ENCODE peak calls at places on chromosome 13, in eight cellular contexts. One of them, this sample, is unnamed.

GRCh38 chr13:37403776-37404497 is 194.6 kb downstream of the POSTN start:
- DNase-seq in CD8-positive, alpha-beta memory T cell: no peak
- DNase-seq in GM23338: no peak
- DNase-seq in tibial nerve: no peak
- DNase-seq in AG04450: peak; percentile 73
- DNase-seq in CD4-positive, CD25-positive, alpha-beta regulatory T cell: no peak
- DNase-seq in retinal pigment epithelial cell: no peak
- DNase-seq in left ventricle myocardium inferior: no peak
- DNase-seq in this sample: peak; percentile 66

GRCh38 chr13:48852911-48853310 is 122.8 kb upstream of the FNDC3A start:
- DNase-seq in GM23338: no peak
- DNase-seq in retinal pigment epithelial cell: no peak
- DNase-seq in CD4-positive, CD25-positive, alpha-beta regulatory T cell: no peak
- DNase-seq in tibial nerve: no peak
- DNase-seq in CD8-positive, alpha-beta memory T cell: no peak
- DNase-seq in left ventricle myocardium inferior: no peak
- DNase-seq in AG04450: no peak
- DNase-seq in this sample: no peak

GRCh38 chr13:40470665-40471064 is 195.8 kb downstream of the FOXO1 start:
- DNase-seq in retinal pigment epithelial cell: no peak
- DNase-seq in tibial nerve: peak; percentile 69
- DNase-seq in GM23338: no peak
- DNase-seq in CD8-positive, alpha-beta memory T cell: no peak
- DNase-seq in left ventricle myocardium inferior: no peak
- DNase-seq in AG04450: no peak
- DNase-seq in CD4-positive, CD25-positive, alpha-beta regulatory T cell: no peak
- DNase-seq in this sample: peak; percentile 62

GRCh38 chr13:72062566-72062965 is 195.6 kb upstream of the DACH1 start:
- DNase-seq in CD4-positive, CD25-positive, alpha-beta regulatory T cell: no peak
- DNase-seq in GM23338: peak; percentile 83
- DNase-seq in left ventricle myocardium inferior: peak; percentile 14
- DNase-seq in retinal pigment epithelial cell: no peak
- DNase-seq in CD8-positive, alpha-beta memory T cell: no peak
- DNase-seq in tibial nerve: no peak
- DNase-seq in AG04450: no peak
- DNase-seq in this sample: peak; percentile 1

GRCh38 chr13:33910267-33910666 is 92.3 kb downstream of the RFC3 start:
- DNase-seq in GM23338: no peak
- DNase-seq in CD8-positive, alpha-beta memory T cell: no peak
- DNase-seq in tibial nerve: no peak
- DNase-seq in AG04450: no peak
- DNase-seq in CD4-positive, CD25-positive, alpha-beta regulatory T cell: no peak
- DNase-seq in left ventricle myocardium inferior: no peak
- DNase-seq in retinal pigment epithelial cell: no peak
- DNase-seq in this sample: no peak

GRCh38 chr13:78601124-78601885 is 2.0 kb downstream of the POU4F1 start:
- DNase-seq in tibial nerve: no peak
- DNase-seq in AG04450: no peak
- DNase-seq in CD8-positive, alpha-beta memory T cell: no peak
- DNase-seq in retinal pigment epithelial cell: no peak
- DNase-seq in CD4-positive, CD25-positive, alpha-beta regulatory T cell: no peak
- DNase-seq in left ventricle myocardium inferior: no peak
- DNase-seq in GM23338: peak; percentile 66
- DNase-seq in this sample: peak; percentile 33

GRCh38 chr13:80903911-80904310 is 563.0 kb upstream of the SPRY2 start:
- DNase-seq in CD8-positive, alpha-beta memory T cell: no peak
- DNase-seq in tibial nerve: no peak
- DNase-seq in AG04450: no peak
- DNase-seq in retinal pigment epithelial cell: no peak
- DNase-seq in left ventricle myocardium inferior: no peak
- DNase-seq in GM23338: no peak
- DNase-seq in CD4-positive, CD25-positive, alpha-beta regulatory T cell: no peak
- DNase-seq in this sample: peak; percentile 51

GRCh38 chr13:110161112-110161897 is 145.7 kb downstream of the COL4A1 start:
- DNase-seq in retinal pigment epithelial cell: no peak
- DNase-seq in CD4-positive, CD25-positive, alpha-beta regulatory T cell: no peak
- DNase-seq in left ventricle myocardium inferior: peak; percentile 37
- DNase-seq in CD8-positive, alpha-beta memory T cell: no peak
- DNase-seq in tibial nerve: peak; percentile 24
- DNase-seq in GM23338: no peak
- DNase-seq in AG04450: no peak
- DNase-seq in this sample: no peak

GRCh38 chr13:46385946-46386345 is 1.1 kb downstream of the RUBCNL start:
- DNase-seq in retinal pigment epithelial cell: no peak
- DNase-seq in CD8-positive, alpha-beta memory T cell: no peak
- DNase-seq in left ventricle myocardium inferior: no peak
- DNase-seq in tibial nerve: no peak
- DNase-seq in CD4-positive, CD25-positive, alpha-beta regulatory T cell: no peak
- DNase-seq in GM23338: peak; percentile 32
- DNase-seq in AG04450: no peak
- DNase-seq in this sample: no peak

GRCh38 chr13:111251646-111252448 is 68.6 kb upstream of the TEX29 start:
- DNase-seq in CD4-positive, CD25-positive, alpha-beta regulatory T cell: no peak
- DNase-seq in tibial nerve: no peak
- DNase-seq in left ventricle myocardium inferior: no peak
- DNase-seq in GM23338: no peak
- DNase-seq in retinal pigment epithelial cell: no peak
- DNase-seq in AG04450: no peak
- DNase-seq in CD8-positive, alpha-beta memory T cell: no peak
- DNase-seq in this sample: peak; percentile 18

GRCh38 chr13:112714772-112715569 is 25.1 kb downstream of the ATP11A start:
- DNase-seq in CD8-positive, alpha-beta memory T cell: no peak
- DNase-seq in left ventricle myocardium inferior: no peak
- DNase-seq in retinal pigment epithelial cell: no peak
- DNase-seq in AG04450: no peak
- DNase-seq in CD4-positive, CD25-positive, alpha-beta regulatory T cell: no peak
- DNase-seq in GM23338: no peak
- DNase-seq in tibial nerve: no peak
- DNase-seq in this sample: peak; percentile 25

GRCh38 chr13:113609616-113610015 is 25.1 kb downstream of the TFDP1 start:
- DNase-seq in CD8-positive, alpha-beta memory T cell: no peak
- DNase-seq in CD4-positive, CD25-positive, alpha-beta regulatory T cell: no peak
- DNase-seq in retinal pigment epithelial cell: no peak
- DNase-seq in tibial nerve: no peak
- DNase-seq in GM23338: no peak
- DNase-seq in left ventricle myocardium inferior: no peak
- DNase-seq in AG04450: no peak
- DNase-seq in this sample: no peak

GRCh38 chr13:29441301-29441700 is 154.2 kb downstream of the SLC7A1 start:
- DNase-seq in CD4-positive, CD25-positive, alpha-beta regulatory T cell: no peak
- DNase-seq in left ventricle myocardium inferior: no peak
- DNase-seq in GM23338: no peak
- DNase-seq in AG04450: no peak
- DNase-seq in retinal pigment epithelial cell: no peak
- DNase-seq in tibial nerve: no peak
- DNase-seq in CD8-positive, alpha-beta memory T cell: no peak
- DNase-seq in this sample: no peak

GRCh38 chr13:66224644-66225043 is 1005.5 kb downstream of the PCDH9 start:
- DNase-seq in GM23338: peak; percentile 90
- DNase-seq in retinal pigment epithelial cell: no peak
- DNase-seq in AG04450: no peak
- DNase-seq in left ventricle myocardium inferior: no peak
- DNase-seq in CD4-positive, CD25-positive, alpha-beta regulatory T cell: no peak
- DNase-seq in tibial nerve: no peak
- DNase-seq in CD8-positive, alpha-beta memory T cell: no peak
- DNase-seq in this sample: no peak

GRCh38 chr13:75372517-75372916 is 109.5 kb downstream of the TBC1D4 start:
- DNase-seq in CD8-positive, alpha-beta memory T cell: no peak
- DNase-seq in retinal pigment epithelial cell: no peak
- DNase-seq in CD4-positive, CD25-positive, alpha-beta regulatory T cell: peak; percentile 53
- DNase-seq in AG04450: no peak
- DNase-seq in GM23338: peak; percentile 74
- DNase-seq in left ventricle myocardium inferior: no peak
- DNase-seq in tibial nerve: peak; percentile 70
- DNase-seq in this sample: peak; percentile 74

GRCh38 chr13:114152831-114153371 is 20.5 kb upstream of the RASA3 start:
- DNase-seq in left ventricle myocardium inferior: no peak
- DNase-seq in AG04450: no peak
- DNase-seq in retinal pigment epithelial cell: no peak
- DNase-seq in CD4-positive, CD25-positive, alpha-beta regulatory T cell: no peak
- DNase-seq in tibial nerve: no peak
- DNase-seq in CD8-positive, alpha-beta memory T cell: no peak
- DNase-seq in GM23338: no peak
- DNase-seq in this sample: peak; percentile 75

DNA sequence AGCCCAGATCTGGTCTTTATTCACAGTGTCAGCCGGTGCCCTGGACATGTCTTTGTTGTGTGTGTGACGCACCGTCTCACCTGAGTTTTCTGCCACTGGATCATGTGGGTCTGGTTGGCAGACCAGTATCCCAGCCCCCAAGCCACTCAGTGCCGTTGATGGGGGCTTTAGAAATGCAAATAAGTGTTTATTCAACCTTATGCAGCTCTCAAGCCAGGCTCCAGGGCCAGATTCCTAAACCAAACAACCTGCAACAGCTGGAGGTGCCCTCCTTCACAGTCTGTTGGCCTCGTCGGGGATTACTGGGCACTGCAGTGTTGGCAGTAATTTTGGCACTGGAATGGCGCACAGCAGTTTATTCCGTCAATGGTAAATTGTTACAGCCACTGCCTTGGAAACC is 21.6 kb downstream of the FAM124A start:
- DNase-seq in CD8-positive, alpha-beta memory T cell: no peak
- DNase-seq in AG04450: no peak
- DNase-seq in tibial nerve: no peak
- DNase-seq in left ventricle myocardium inferior: no peak
- DNase-seq in GM23338: peak; percentile 97
- DNase-seq in CD4-positive, CD25-positive, alpha-beta regulatory T cell: no peak
- DNase-seq in retinal pigment epithelial cell: no peak
- DNase-seq in this sample: no peak
- H3K4me3 ChIP-seq in CD8-positive, alpha-beta memory T cell: no peak overlapping the region
- H3K4me3 ChIP-seq in AG04450: no peak overlapping the region
- H3K4me3 ChIP-seq in tibial nerve: no peak overlapping the region
- H3K4me3 ChIP-seq in left ventricle myocardium inferior: no peak overlapping the region
- H3K4me3 ChIP-seq in GM23338: peak overlapping the region; percentile 36
- H3K4me3 ChIP-seq in CD4-positive, CD25-positive, alpha-beta regulatory T cell: no peak overlapping the region
- H3K4me3 ChIP-seq in retinal pigment epithelial cell: no peak overlapping the region
- H3K4me3 ChIP-seq in this sample: no peak overlapping the region

DNA sequence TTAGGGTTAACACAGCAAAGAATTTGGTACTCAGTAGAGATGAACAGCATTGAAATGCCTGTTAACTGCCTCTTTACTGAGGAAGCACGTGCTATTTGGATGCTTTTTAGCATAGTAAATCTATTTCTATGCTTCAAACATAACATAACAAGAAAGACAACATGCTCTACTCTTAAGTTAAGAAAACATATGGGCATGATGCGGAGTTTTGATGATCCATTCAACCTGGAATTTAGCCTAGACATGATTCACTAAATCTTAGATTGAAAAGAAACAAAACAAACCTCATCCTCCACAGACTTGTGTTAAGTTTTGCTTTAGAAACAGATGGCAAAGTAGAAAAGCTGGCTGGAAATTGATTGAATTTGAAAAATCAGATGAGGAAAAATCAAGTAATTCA is 593.8 kb downstream of the OLFM4 start:
- DNase-seq in tibial nerve: no peak
- DNase-seq in retinal pigment epithelial cell: no peak
- DNase-seq in CD8-positive, alpha-beta memory T cell: no peak
- DNase-seq in CD4-positive, CD25-positive, alpha-beta regulatory T cell: no peak
- DNase-seq in AG04450: no peak
- DNase-seq in GM23338: no peak
- DNase-seq in left ventricle myocardium inferior: no peak
- DNase-seq in this sample: no peak
- H3K4me3 ChIP-seq in tibial nerve: no peak overlapping the region
- H3K4me3 ChIP-seq in retinal pigment epithelial cell: no peak overlapping the region
- H3K4me3 ChIP-seq in CD8-positive, alpha-beta memory T cell: no peak overlapping the region
- H3K4me3 ChIP-seq in CD4-positive, CD25-positive, alpha-beta regulatory T cell: no peak overlapping the region
- H3K4me3 ChIP-seq in AG04450: no peak overlapping the region
- H3K4me3 ChIP-seq in GM23338: no peak overlapping the region
- H3K4me3 ChIP-seq in left ventricle myocardium inferior: no peak overlapping the region
- H3K4me3 ChIP-seq in this sample: no peak overlapping the region

DNA sequence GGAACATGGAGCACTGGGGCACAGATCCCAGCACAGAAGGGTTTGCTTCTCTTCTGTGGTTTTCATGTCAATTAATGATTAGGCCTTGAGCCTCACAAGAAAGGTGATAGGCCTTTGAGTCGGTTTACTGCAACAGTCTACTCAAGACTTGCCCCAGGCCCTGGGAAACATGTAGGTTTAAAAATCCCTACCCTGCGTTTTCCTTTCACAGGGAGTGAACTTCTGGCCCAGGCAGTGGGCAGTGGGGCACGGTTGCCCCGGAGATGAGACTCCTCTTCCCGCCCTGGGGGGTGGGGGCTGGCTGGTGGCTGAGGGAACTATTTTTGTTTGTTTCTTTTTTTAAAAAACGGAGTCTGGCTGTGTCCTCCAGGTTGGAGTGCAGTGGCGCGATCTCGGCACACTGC is 597 bp upstream of the SPATA13 start:
- DNase-seq in left ventricle myocardium inferior: no peak
- DNase-seq in CD4-positive, CD25-positive, alpha-beta regulatory T cell: no peak
- DNase-seq in tibial nerve: no peak
- DNase-seq in retinal pigment epithelial cell: no peak
- DNase-seq in AG04450: no peak
- DNase-seq in GM23338: peak; percentile 41
- DNase-seq in CD8-positive, alpha-beta memory T cell: no peak
- DNase-seq in this sample: no peak
- H3K4me3 ChIP-seq in left ventricle myocardium inferior: peak overlapping the region; percentile 84
- H3K4me3 ChIP-seq in CD4-positive, CD25-positive, alpha-beta regulatory T cell: no peak overlapping the region
- H3K4me3 ChIP-seq in tibial nerve: peak overlapping the region; percentile 95
- H3K4me3 ChIP-seq in retinal pigment epithelial cell: peak overlapping the region; percentile 77
- H3K4me3 ChIP-seq in AG04450: peak overlapping the region; percentile 43
- H3K4me3 ChIP-seq in GM23338: peak overlapping the region; percentile 92
- H3K4me3 ChIP-seq in CD8-positive, alpha-beta memory T cell: peak overlapping the region; percentile 19
- H3K4me3 ChIP-seq in this sample: peak overlapping the region; percentile 81

DNA sequence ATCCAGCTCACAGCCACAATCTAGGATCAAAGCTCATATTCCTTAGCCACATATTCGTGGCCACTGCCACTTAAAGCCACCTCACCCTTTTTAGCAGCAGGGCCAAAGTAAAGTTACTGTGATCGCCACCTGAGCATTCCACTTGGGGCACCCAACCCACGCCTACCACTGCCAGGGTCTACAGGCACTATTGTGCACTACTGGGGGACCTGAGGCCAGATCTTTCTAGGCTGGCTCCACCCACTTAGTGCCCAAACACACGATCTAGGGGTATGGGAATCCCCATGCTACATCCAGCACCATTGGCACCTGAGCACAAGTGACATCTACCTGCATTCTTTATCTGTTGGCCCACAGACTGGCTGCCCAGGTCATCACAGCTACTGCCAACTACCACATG is 517.9 kb upstream of the PRR20A start:
- DNase-seq in left ventricle myocardium inferior: no peak
- DNase-seq in GM23338: no peak
- DNase-seq in CD8-positive, alpha-beta memory T cell: no peak
- DNase-seq in tibial nerve: no peak
- DNase-seq in AG04450: no peak
- DNase-seq in CD4-positive, CD25-positive, alpha-beta regulatory T cell: no peak
- DNase-seq in retinal pigment epithelial cell: no peak
- DNase-seq in this sample: no peak
- H3K4me3 ChIP-seq in left ventricle myocardium inferior: no peak overlapping the region
- H3K4me3 ChIP-seq in GM23338: no peak overlapping the region
- H3K4me3 ChIP-seq in CD8-positive, alpha-beta memory T cell: no peak overlapping the region
- H3K4me3 ChIP-seq in tibial nerve: no peak overlapping the region
- H3K4me3 ChIP-seq in AG04450: no peak overlapping the region
- H3K4me3 ChIP-seq in CD4-positive, CD25-positive, alpha-beta regulatory T cell: no peak overlapping the region
- H3K4me3 ChIP-seq in retinal pigment epithelial cell: no peak overlapping the region
- H3K4me3 ChIP-seq in this sample: no peak overlapping the region